ENCODE peak calls at places on chromosomes 7 and 10, in seven cellular contexts. B, H, J, I, U, M and W are unnamed samples.

GRCh38 chr7:70776627-70777101 is 355.3 kb upstream of the GALNT17 start:
- DNase-seq in B (no peak), H (peak; percentile 1), J (peak; percentile 7), I (peak; percentile 73), U (peak; percentile 67), M (no peak), W (no peak)

GRCh38 chr7:68984331-68984730 is 613.9 kb upstream of the AUTS2 start:
- DNase-seq in B (no peak), H (no peak), J (no peak), I (peak; percentile 1), U (no peak), M (no peak), W (no peak)

GRCh38 chr10:68087338-68088029 is 12.4 kb upstream of the HERC4 start:
- DNase-seq in B (no peak), H (no peak), J (no peak), I (no peak), U (no peak), M (no peak), W (no peak)

GRCh38 chr10:80271416-80271815 is 18.0 kb downstream of the MAT1A start:
- DNase-seq in B (no peak), H (no peak), J (no peak), I (no peak), U (no peak), M (no peak), W (no peak)

GRCh38 chr10:116627386-116627933 is 6.7 kb downstream of the PNLIPRP2 start:
- DNase-seq in B (peak; percentile 75), H (no peak), J (no peak), I (no peak), U (no peak), M (no peak), W (no peak)

GRCh38 chr7:99498546-99498944 is 1.5 kb downstream of the ZNF394 start:
- DNase-seq in B (no peak), H (no peak), J (no peak), I (no peak), U (no peak), M (no peak), W (no peak)

GRCh38 chr7:139743967-139744767 is 33.6 kb downstream of the HIPK2 start:
- DNase-seq in B (no peak), H (peak; percentile 46), J (no peak), I (no peak), U (no peak), M (no peak), W (no peak)

GRCh38 chr10:124263726-124264125 is 155.0 kb downstream of the OAT start:
- DNase-seq in B (no peak), H (no peak), J (no peak), I (no peak), U (no peak), M (no peak), W (no peak)

GRCh38 chr7:30453016-30453415 is 25.6 kb downstream of the NOD1 start:
- DNase-seq in B (no peak), H (no peak), J (no peak), I (no peak), U (no peak), M (no peak), W (no peak)

GRCh38 chr10:75469018-75469616 is 37.7 kb downstream of the LRMDA start:
- DNase-seq in B (no peak), H (peak; percentile 97), J (peak; percentile 78), I (no peak), U (no peak), M (no peak), W (no peak)

GRCh38 chr7:75727881-75728592 is 10.7 kb downstream of the HIP1 start:
- DNase-seq in B (peak; percentile 23), H (no peak), J (no peak), I (no peak), U (peak; percentile 73), M (no peak), W (no peak)

GRCh38 chr10:2978111-2978510 is 89.2 kb upstream of the PFKP start:
- DNase-seq in B (no peak), H (peak; percentile 71), J (no peak), I (no peak), U (no peak), M (no peak), W (no peak)

GRCh38 chr7:57210212-57210611 is 78.0 kb upstream of the ZNF479 start:
- DNase-seq in B (no peak), H (no peak), J (no peak), I (no peak), U (no peak), M (no peak), W (no peak)

GRCh38 chr7:4158826-4159225 is 523.3 kb upstream of the FOXK1 start:
- DNase-seq in B (no peak), H (no peak), J (no peak), I (no peak), U (no peak), M (no peak), W (no peak)

GRCh38 chr7:45575501-45576248 is 1.5 kb downstream of the ADCY1 start:
- DNase-seq in B (no peak), H (no peak), J (no peak), I (no peak), U (no peak), M (no peak), W (no peak)

GRCh38 chr7:22444181-22444966 is 55.6 kb downstream of the STEAP1B start:
- DNase-seq in B (no peak), H (peak; percentile 72), J (no peak), I (no peak), U (no peak), M (no peak), W (no peak)

GRCh38 chr7:23622469-23622868 is 25.3 kb downstream of the CCDC126 start:
- DNase-seq in B (no peak), H (peak; percentile 27), J (no peak), I (no peak), U (no peak), M (no peak), W (no peak)

GRCh38 chr7:151388007-151388297 is 21.9 kb downstream of the WDR86 start:
- DNase-seq in B (no peak), H (no peak), J (no peak), I (no peak), U (no peak), M (no peak), W (no peak)

GRCh38 chr7:28458732-28459131 is 46.4 kb downstream of the CREB5 start:
- DNase-seq in B (no peak), H (no peak), J (no peak), I (no peak), U (no peak), M (no peak), W (no peak)

GRCh38 chr10:126240483-126240882 is 147.8 kb downstream of the ADAM12 start:
- DNase-seq in B (no peak), H (no peak), J (no peak), I (no peak), U (no peak), M (no peak), W (no peak)

GRCh38 chr7:19066109-19066508 is 51.3 kb downstream of the TWIST1 start:
- DNase-seq in B (no peak), H (peak; percentile 16), J (no peak), I (no peak), U (no peak), M (no peak), W (no peak)

GRCh38 chr10:119608316-119609155 is 11.8 kb upstream of the TIAL1 start:
- DNase-seq in B (peak; percentile 44), H (peak; percentile 43), J (no peak), I (peak; percentile 26), U (no peak), M (no peak), W (no peak)

GRCh38 chr10:79023489-79024162 is 45.1 kb upstream of the ZMIZ1 start:
- DNase-seq in B (no peak), H (peak; percentile 27), J (no peak), I (no peak), U (no peak), M (no peak), W (no peak)

GRCh38 chr10:19518632-19519031 is 297.6 kb upstream of the PLXDC2 start:
- DNase-seq in B (no peak), H (no peak), J (no peak), I (no peak), U (no peak), M (no peak), W (no peak)

GRCh38 chr10:25078659-25079429 is 62.4 kb downstream of the THNSL1 start:
- DNase-seq in B (no peak), H (no peak), J (no peak), I (no peak), U (no peak), M (no peak), W (no peak)

GRCh38 chr7:106776618-106777347 is 88.3 kb upstream of the PIK3CG start:
- DNase-seq in B (no peak), H (no peak), J (no peak), I (no peak), U (no peak), M (no peak), W (no peak)

GRCh38 chr7:38678342-38679054 is 47.3 kb upstream of the AMPH start:
- DNase-seq in B (no peak), H (no peak), J (no peak), I (no peak), U (no peak), M (no peak), W (no peak)

GRCh38 chr10:78199759-78200158 is 166.1 kb downstream of the RPS24 start:
- DNase-seq in B (no peak), H (no peak), J (no peak), I (no peak), U (no peak), M (no peak), W (no peak)

GRCh38 chr10:25547391-25547790 is 372.6 kb downstream of the GPR158 start:
- DNase-seq in B (no peak), H (peak; percentile 69), J (no peak), I (no peak), U (no peak), M (no peak), W (no peak)

GRCh38 chr7:29281782-29282541 is 87.4 kb downstream of the CHN2 start:
- DNase-seq in B (peak; percentile 34), H (peak; percentile 66), J (no peak), I (peak; percentile 43), U (no peak), M (no peak), W (peak; percentile 51)

GRCh38 chr10:101614957-101615759 is 27.0 kb downstream of the DPCD start:
- DNase-seq in B (no peak), H (no peak), J (no peak), I (no peak), U (no peak), M (no peak), W (no peak)

GRCh38 chr7:75915416-75916156 is 631 bp downstream of the POR start:
- DNase-seq in B (peak; percentile 18), H (peak; percentile 50), J (no peak), I (peak; percentile 12), U (no peak), M (no peak), W (no peak)

GRCh38 chr10:28684986-28685580 is 7.8 kb downstream of the BAMBI start:
- DNase-seq in B (no peak), H (no peak), J (no peak), I (no peak), U (no peak), M (no peak), W (no peak)

GRCh38 chr7:17802056-17802455 is 138.2 kb downstream of the SNX13 start:
- DNase-seq in B (no peak), H (peak; percentile 22), J (no peak), I (no peak), U (no peak), M (no peak), W (no peak)

GRCh38 chr10:117375360-117376147 is at the start of gene PDZD8:
- DNase-seq in B (peak; percentile 96), H (peak; percentile 94), J (peak; percentile 58), I (peak; percentile 87), U (peak; percentile 86), M (peak; percentile 51), W (peak; percentile 23)

GRCh38 chr10:98316661-98317060 is 48.7 kb upstream of the LOXL4 start:
- DNase-seq in B (no peak), H (peak; percentile 62), J (no peak), I (no peak), U (no peak), M (no peak), W (no peak)

GRCh38 chr10:82981137-82981723 is 1106.2 kb downstream of the NRG3 start:
- DNase-seq in B (no peak), H (peak; percentile 29), J (peak; percentile 24), I (no peak), U (no peak), M (no peak), W (no peak)

GRCh38 chr10:77713506-77714280 is 76.1 kb upstream of the KCNMA1 start:
- DNase-seq in B (no peak), H (no peak), J (no peak), I (no peak), U (no peak), M (no peak), W (no peak)